ENCODE peak calls at places on chromosomes 3 and 15, in eight cellular contexts. Q is breast epithelium; X is left lung; K is heart right ventricle; G is IMR-90; C is CD8-positive, alpha-beta T cell; O is neural progenitor cell; S is SK-N-SH. V is an unnamed sample.

GRCh38 chr15:90358124-90359033 is 6.3 kb downstream of the ZNF774 start:
- DNase-seq in Q (no peak), X (no peak), K (no peak), G (peak; percentile 81), C (no peak), O (no peak), S (no peak), V (no peak)

GRCh38 chr15:64837502-64837901 is 4.2 kb upstream of the PLEKHO2 start:
- DNase-seq in Q (no peak), X (peak; percentile 39), K (no peak), G (no peak), C (peak; percentile 59), O (no peak), S (no peak), V (no peak)

GRCh38 chr15:78103406-78104118 is 11.2 kb downstream of the SH2D7 start:
- DNase-seq in Q (no peak), X (no peak), K (no peak), G (no peak), C (peak; percentile 78), O (no peak), S (no peak), V (no peak)

GRCh38 chr3:43017593-43018195 is 38.6 kb downstream of the GASK1A start:
- DNase-seq in Q (no peak), X (no peak), K (no peak), G (no peak), C (peak; percentile 37), O (no peak), S (no peak), V (no peak)

GRCh38 chr3:131033480-131034080 is 6.9 kb downstream of the NEK11 start:
- DNase-seq in Q (no peak), X (no peak), K (no peak), G (peak; percentile 55), C (no peak), O (peak; percentile 35), S (peak; percentile 51), V (peak; percentile 11)

GRCh38 chr3:142946861-142947260 is 16.6 kb downstream of the PAQR9 start:
- DNase-seq in Q (no peak), X (no peak), K (no peak), G (no peak), C (no peak), O (no peak), S (no peak), V (no peak)

GRCh38 chr3:116390318-116390717 is 55.0 kb downstream of the LSAMP start:
- DNase-seq in Q (no peak), X (no peak), K (no peak), G (no peak), C (no peak), O (no peak), S (no peak), V (no peak)

GRCh38 chr3:10387881-10388621 is 67.1 kb upstream of the SEC13 start:
- DNase-seq in Q (no peak), X (peak; percentile 47), K (no peak), G (peak; percentile 15), C (no peak), O (no peak), S (no peak), V (no peak)

GRCh38 chr3:150149651-150150051 is 179.0 kb upstream of the PFN2 start:
- DNase-seq in Q (no peak), X (no peak), K (peak; percentile 20), G (peak; percentile 93), C (no peak), O (no peak), S (no peak), V (no peak)

GRCh38 chr15:75073197-75073596 is 49.8 kb downstream of the PPCDC start:
- DNase-seq in Q (no peak), X (no peak), K (no peak), G (no peak), C (no peak), O (no peak), S (no peak), V (no peak)

GRCh38 chr3:8077126-8077525 is 424.5 kb upstream of the LMCD1 start:
- DNase-seq in Q (no peak), X (no peak), K (no peak), G (no peak), C (no peak), O (no peak), S (no peak), V (no peak)

GRCh38 chr15:62488383-62488782 is 323.3 kb upstream of the C2CD4B start:
- DNase-seq in Q (no peak), X (no peak), K (no peak), G (no peak), C (no peak), O (no peak), S (no peak), V (no peak)

GRCh38 chr15:67542462-67543347 is at the start of gene MAP2K5:
- DNase-seq in Q (peak; percentile 87), X (peak; percentile 98), K (peak; percentile 90), G (peak; percentile 57), C (peak; percentile 89), O (peak; percentile 85), S (peak; percentile 94), V (no peak)

GRCh38 chr15:77251662-77252061 is 168.2 kb downstream of the PEAK1 start:
- DNase-seq in Q (no peak), X (no peak), K (no peak), G (peak; percentile 49), C (no peak), O (peak; percentile 48), S (peak; percentile 2), V (no peak)

GRCh38 chr3:71962561-71963240 is 177.8 kb upstream of the PROK2 start:
- DNase-seq in Q (no peak), X (no peak), K (no peak), G (peak; percentile 23), C (no peak), O (no peak), S (no peak), V (no peak)

GRCh38 chr3:159130108-159130507 is 328.3 kb downstream of the MFSD1 start:
- DNase-seq in Q (no peak), X (no peak), K (no peak), G (peak; percentile 1), C (no peak), O (peak; percentile 42), S (no peak), V (no peak)
- TF ChIP-seq CTCF in Q (no peak), X (no peak), K (no peak), G (peak; percentile 23), C (no peak), O (peak; percentile 67), S (peak; percentile 50), V (peak; percentile 22)

DNA sequence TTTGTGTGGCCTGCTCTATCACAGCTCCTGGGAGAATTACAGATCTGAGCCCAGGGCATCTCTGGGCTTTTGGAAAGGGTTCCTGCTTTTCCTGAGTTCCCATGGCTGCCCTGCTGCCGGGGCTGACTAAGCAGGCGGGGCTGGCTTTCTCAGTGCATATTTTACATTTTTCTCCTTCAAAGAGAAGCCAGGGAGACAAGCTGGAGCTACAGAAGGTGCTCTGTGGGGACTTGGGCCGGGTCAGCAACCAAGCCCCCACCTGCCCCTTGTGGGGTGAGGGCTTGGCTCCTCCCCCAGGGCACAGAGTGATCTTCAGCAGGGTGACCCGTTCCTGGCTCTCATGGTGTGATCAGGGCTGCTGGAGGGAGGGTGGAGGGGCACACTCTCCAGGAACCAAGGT is 17.4 kb downstream of the ABTB1 start:
- DNase-seq in Q (no peak), X (peak; percentile 45), K (no peak), G (peak; percentile 61), C (no peak), O (no peak), S (no peak), V (no peak)
- H3K27ac ChIP-seq in Q (peak overlapping the region; percentile 16), X (peak overlapping the region; percentile 48), K (no peak overlapping the region), G (peak overlapping the region; percentile 80), C (no peak overlapping the region), O (no peak overlapping the region), S (peak overlapping the region; percentile 68), V (peak overlapping the region; percentile 70)

DNA sequence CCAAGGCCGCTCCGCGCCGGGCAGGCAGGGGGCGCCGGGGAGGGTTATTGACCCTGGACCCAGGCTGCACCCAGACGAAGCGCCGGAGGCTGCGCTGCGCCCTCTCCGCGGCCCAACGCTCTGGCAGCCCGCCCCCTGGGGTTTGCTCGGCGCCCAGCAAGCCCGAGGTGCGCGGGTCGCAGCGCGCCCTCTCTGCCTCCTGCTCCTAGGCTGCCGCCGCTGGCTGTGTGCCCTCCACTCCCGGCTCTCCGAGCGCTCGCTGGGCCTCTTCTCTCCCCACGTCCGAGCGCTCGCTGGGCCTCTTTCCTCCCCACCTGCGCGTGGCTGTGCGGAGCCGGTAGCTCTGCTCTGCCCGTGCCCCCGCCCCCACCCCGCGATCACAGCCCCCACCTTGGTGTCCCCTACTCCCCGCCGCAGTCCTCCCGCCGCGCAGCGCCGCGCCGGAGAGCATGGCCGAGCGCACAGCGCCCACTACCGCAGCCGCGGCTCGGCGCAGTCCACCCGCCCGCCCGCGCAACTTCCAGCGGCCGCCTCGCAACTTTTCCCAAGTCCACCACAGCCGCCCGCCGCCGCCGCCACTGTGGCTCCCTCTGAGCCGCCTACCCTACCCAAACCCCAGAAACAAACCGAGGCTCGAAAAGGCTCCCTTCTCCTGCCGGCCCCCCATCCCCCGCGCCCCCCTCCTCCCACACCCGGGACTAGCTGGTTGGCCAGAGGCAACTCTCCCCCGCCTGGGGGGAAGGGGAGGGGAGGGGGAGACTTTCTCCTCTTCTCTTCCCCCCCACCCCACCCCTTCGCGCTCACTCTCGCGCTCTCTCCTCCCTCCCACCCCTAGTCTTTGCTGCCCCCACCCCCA is 1.1 kb downstream of the MECOM start:
- DNase-seq in Q (no peak), X (peak; percentile 89), K (peak; percentile 86), G (peak; percentile 57), C (no peak), O (peak; percentile 93), S (peak; percentile 91), V (no peak)
- TF ChIP-seq CTCF in Q (peak; percentile 8), X (peak; percentile 41), K (peak; percentile 56), G (peak; percentile 60), C (peak; percentile 40), O (peak; percentile 55), S (peak; percentile 47), V (peak; percentile 39)

GRCh38 chr3:54547051-54547450 is 380.8 kb downstream of the LRTM1 start:
- DNase-seq in Q (no peak), X (no peak), K (no peak), G (no peak), C (no peak), O (no peak), S (no peak), V (no peak)

GRCh38 chr3:54549607-54550006 is 378.3 kb downstream of the LRTM1 start:
- DNase-seq in Q (no peak), X (no peak), K (no peak), G (no peak), C (no peak), O (no peak), S (peak; percentile 43), V (no peak)

GRCh38 chr3:54547846-54548245 is 380.0 kb downstream of the LRTM1 start:
- DNase-seq in Q (no peak), X (no peak), K (no peak), G (no peak), C (no peak), O (no peak), S (no peak), V (no peak)

GRCh38 chr3:54550216-54550977 is 377.5 kb downstream of the LRTM1 start:
- DNase-seq in Q (no peak), X (no peak), K (no peak), G (no peak), C (no peak), O (no peak), S (no peak), V (no peak)
- H3K27ac ChIP-seq in Q (no peak overlapping the region), X (no peak overlapping the region), K (no peak overlapping the region), G (no peak overlapping the region), C (no peak overlapping the region), O (no peak overlapping the region), S (no peak overlapping the region), V (no peak overlapping the region)

GRCh38 chr15:57611938-57612337 is 20.2 kb downstream of the MYZAP start:
- DNase-seq in Q (no peak), X (no peak), K (peak; percentile 54), G (no peak), C (no peak), O (peak; percentile 19), S (peak; percentile 19), V (no peak)
- TF ChIP-seq CTCF in Q (peak; percentile 52), X (peak; percentile 10), K (peak; percentile 27), G (no peak), C (no peak), O (peak; percentile 10), S (peak; percentile 28), V (peak; percentile 64)

V was measured in keratinocyte.